ENCODE peak calls at places on chromosomes 7 and 10, in eight cellular contexts. S, P, O, K, X, M, G and V are unnamed samples.

GRCh38 chr7:144908943-144909556 is 73.2 kb upstream of the TPK1 start:
- DNase-seq in S (no peak), P (no peak), O (no peak), K (no peak), X (no peak), M (no peak), G (no peak), V (no peak)

GRCh38 chr7:3911685-3912084 is 610.6 kb downstream of the SDK1 start:
- DNase-seq in S (no peak), P (no peak), O (peak), K (no peak), X (no peak), M (no peak), G (no peak), V (no peak)

GRCh38 chr10:80132299-80133139 is at the start of gene PLAC9:
- DNase-seq in S (no peak), P (no peak), O (peak), K (no peak), X (peak), M (no peak), G (no peak), V (peak)

GRCh38 chr7:74449809-74450397 is 3.8 kb upstream of the GTF2IRD1 start:
- DNase-seq in S (peak), P (peak), O (peak), K (peak), X (no peak), M (no peak), G (no peak), V (peak)

GRCh38 chr10:131822013-131822693 is 78.7 kb upstream of the PPP2R2D start:
- DNase-seq in S (no peak), P (no peak), O (no peak), K (no peak), X (peak), M (peak), G (no peak), V (no peak)

GRCh38 chr7:129041142-129041928 is 13.6 kb downstream of the TNPO3 start:
- DNase-seq in S (peak), P (no peak), O (no peak), K (no peak), X (no peak), M (no peak), G (no peak), V (no peak)

GRCh38 chr7:140006600-140006999 is 56.2 kb downstream of the PARP12 start:
- DNase-seq in S (no peak), P (no peak), O (no peak), K (no peak), X (no peak), M (peak), G (no peak), V (no peak)

GRCh38 chr10:99612167-99612831 is 7.9 kb downstream of the SLC25A28 start:
- DNase-seq in S (peak), P (peak), O (peak), K (peak), X (no peak), M (no peak), G (peak), V (peak)

GRCh38 chr7:90952649-90952991 is 311.6 kb upstream of the FZD1 start:
- DNase-seq in S (no peak), P (no peak), O (no peak), K (no peak), X (no peak), M (no peak), G (no peak), V (no peak)

GRCh38 chr10:102219370-102219769 is 6.7 kb upstream of the ELOVL3 start:
- DNase-seq in S (no peak), P (no peak), O (no peak), K (no peak), X (no peak), M (no peak), G (no peak), V (no peak)

GRCh38 chr7:148410905-148411304 is 179.7 kb upstream of the C7orf33 start:
- DNase-seq in S (no peak), P (no peak), O (no peak), K (no peak), X (no peak), M (no peak), G (no peak), V (no peak)

GRCh38 chr7:85185355-85186082 is 1.3 kb downstream of the SEMA3D start:
- DNase-seq in S (no peak), P (no peak), O (peak), K (peak), X (peak), M (peak), G (no peak), V (peak)

GRCh38 chr7:84073476-84073875 is 121.1 kb downstream of the SEMA3A start:
- DNase-seq in S (no peak), P (no peak), O (peak), K (peak), X (no peak), M (no peak), G (no peak), V (peak)

GRCh38 chr10:131090761-131091661 is 220.5 kb downstream of the TCERG1L start:
- DNase-seq in S (no peak), P (no peak), O (no peak), K (no peak), X (no peak), M (no peak), G (no peak), V (no peak)

GRCh38 chr7:30652132-30652531 is 30.1 kb downstream of the CRHR2 start:
- DNase-seq in S (no peak), P (no peak), O (no peak), K (no peak), X (no peak), M (peak), G (no peak), V (no peak)

GRCh38 chr7:158651968-158652555 is 52.5 kb downstream of the NCAPG2 start:
- DNase-seq in S (no peak), P (no peak), O (no peak), K (peak), X (no peak), M (no peak), G (no peak), V (peak)

GRCh38 chr7:23022258-23022745 is 8.4 kb upstream of the HYCC1 start:
- DNase-seq in S (no peak), P (no peak), O (peak), K (peak), X (no peak), M (no peak), G (peak), V (peak)

GRCh38 chr7:94297397-94297838 is 97.3 kb upstream of the COL1A2 start:
- DNase-seq in S (no peak), P (no peak), O (peak), K (peak), X (peak), M (no peak), G (peak), V (peak)
- H3K4me3 ChIP-seq in S (no peak), P (no peak), O (peak), K (peak), X (no peak), M (no peak), G (peak), V (peak)

GRCh38 chr7:26630941-26631580 is 233.3 kb downstream of the SKAP2 start:
- DNase-seq in S (no peak), P (no peak), O (no peak), K (no peak), X (no peak), M (no peak), G (no peak), V (no peak)
- TF ChIP-seq CTCF in S (no peak), P (no peak), O (no peak), K (no peak), X (no peak), M (no peak), G (no peak), V (no peak)

GRCh38 chr10:119269737-119270136 is 62.4 kb downstream of the GRK5 start:
- DNase-seq in S (no peak), P (no peak), O (no peak), K (no peak), X (no peak), M (peak), G (no peak), V (no peak)
- H3K4me3 ChIP-seq in S (no peak), P (no peak), O (no peak), K (no peak), X (no peak), M (no peak), G (no peak), V (no peak)

GRCh38 chr10:123044391-123044790 is 35.6 kb downstream of the ACADSB start:
- DNase-seq in S (no peak), P (peak), O (peak), K (peak), X (no peak), M (no peak), G (no peak), V (peak)
- TF ChIP-seq CTCF in S (peak), P (peak), O (peak), K (peak), X (no peak), M (no peak), G (no peak), V (no peak)

DNA sequence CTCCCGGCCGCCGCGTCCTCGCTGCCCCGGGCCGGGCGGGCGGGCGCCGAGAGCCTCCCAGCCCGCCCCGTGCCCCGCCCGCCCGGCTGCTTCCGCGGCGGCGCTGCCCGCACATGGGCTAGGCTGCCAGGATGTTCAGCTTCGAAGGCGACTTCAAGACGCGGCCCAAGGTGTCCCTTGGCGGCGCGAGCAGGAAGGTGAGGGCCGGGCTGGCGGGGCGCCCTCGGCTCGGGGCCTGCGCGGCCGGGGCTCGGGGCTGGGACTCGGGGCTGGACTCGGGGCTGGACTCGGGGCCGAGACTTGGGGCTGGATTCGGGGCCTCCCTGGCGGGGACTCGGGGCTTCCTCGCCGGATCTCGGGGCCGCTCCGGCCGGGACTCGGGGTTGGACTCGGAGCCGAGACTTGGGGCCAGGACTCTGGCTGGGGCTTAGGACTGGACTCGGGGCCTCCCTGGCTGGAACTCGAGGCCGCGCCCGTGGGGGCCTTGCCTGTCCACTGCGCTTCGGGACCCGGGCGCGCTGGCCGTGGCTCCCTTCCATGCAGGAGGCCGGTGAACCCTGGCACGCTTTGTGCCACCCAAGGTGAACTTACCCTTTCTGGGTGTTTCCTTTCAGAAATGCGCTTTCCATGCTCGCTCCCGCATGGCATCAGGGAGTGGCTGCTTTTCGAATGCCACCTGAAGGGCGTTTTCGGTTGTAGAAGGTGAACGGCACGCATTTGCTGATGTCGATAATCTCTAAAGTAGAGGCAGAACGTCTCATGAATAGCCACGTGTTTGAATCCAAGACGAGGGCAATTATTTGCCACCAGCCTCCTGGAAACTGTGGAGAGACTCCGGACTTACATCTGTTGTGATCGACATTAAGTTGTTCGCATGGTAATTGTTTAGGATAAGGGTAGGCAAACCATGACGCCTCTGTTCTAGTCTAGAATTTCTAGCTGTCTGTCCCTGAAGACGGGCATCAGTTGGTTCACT is 704 bp downstream of the UBE3C start:
- DNase-seq in S (peak), P (no peak), O (peak), K (peak), X (peak), M (peak), G (no peak), V (peak)
- H3K4me3 ChIP-seq in S (peak), P (peak), O (peak), K (peak), X (peak), M (peak), G (peak), V (peak)